ENCODE peak calls at places on chromosomes 11 and 22, in four cellular contexts. One of them, this sample, is unnamed.

GRCh38 chr22:39221999-39222686 is 22.6 kb downstream of the PDGFB start:
- DNase-seq in smooth muscle cell of the brain vasculature: no peak
- DNase-seq in effector memory CD4-positive, alpha-beta T cell: no peak
- DNase-seq in SW480: no peak
- DNase-seq in this sample: no peak

GRCh38 chr11:74992852-74993251 is 4.1 kb downstream of the NEU3 start:
- DNase-seq in SW480: no peak
- DNase-seq in effector memory CD4-positive, alpha-beta T cell: no peak
- DNase-seq in smooth muscle cell of the brain vasculature: no peak
- DNase-seq in this sample: no peak

GRCh38 chr11:124075841-124076571 is 34.9 kb upstream of the OR10G7 start:
- DNase-seq in effector memory CD4-positive, alpha-beta T cell: no peak
- DNase-seq in SW480: peak; percentile 7
- DNase-seq in smooth muscle cell of the brain vasculature: no peak
- DNase-seq in this sample: peak; percentile 9

GRCh38 chr11:67272327-67273259 is 6.3 kb downstream of the GRK2 start:
- DNase-seq in SW480: no peak
- DNase-seq in smooth muscle cell of the brain vasculature: no peak
- DNase-seq in effector memory CD4-positive, alpha-beta T cell: no peak
- DNase-seq in this sample: no peak

GRCh38 chr22:22709719-22710445 is 65.5 kb downstream of the GGTLC2 start:
- DNase-seq in SW480: no peak
- DNase-seq in smooth muscle cell of the brain vasculature: no peak
- DNase-seq in effector memory CD4-positive, alpha-beta T cell: no peak
- DNase-seq in this sample: no peak

GRCh38 chr11:24253237-24253760 is 243.6 kb upstream of the LUZP2 start:
- DNase-seq in effector memory CD4-positive, alpha-beta T cell: no peak
- DNase-seq in SW480: no peak
- DNase-seq in smooth muscle cell of the brain vasculature: no peak
- DNase-seq in this sample: no peak

GRCh38 chr11:22711880-22712279 is 45.5 kb downstream of the GAS2 start:
- DNase-seq in smooth muscle cell of the brain vasculature: no peak
- DNase-seq in SW480: no peak
- DNase-seq in effector memory CD4-positive, alpha-beta T cell: no peak
- DNase-seq in this sample: no peak

GRCh38 chr11:131099746-131100145 is 183.5 kb upstream of the SNX19 start:
- DNase-seq in smooth muscle cell of the brain vasculature: no peak
- DNase-seq in SW480: no peak
- DNase-seq in effector memory CD4-positive, alpha-beta T cell: no peak
- DNase-seq in this sample: no peak

GRCh38 chr11:129694538-129694937 is 121.1 kb upstream of the TMEM45B start:
- DNase-seq in effector memory CD4-positive, alpha-beta T cell: no peak
- DNase-seq in smooth muscle cell of the brain vasculature: no peak
- DNase-seq in SW480: peak; percentile 20
- DNase-seq in this sample: no peak

GRCh38 chr11:31817621-31818493 is 6.7 kb upstream of the PAX6 start:
- DNase-seq in SW480: no peak
- DNase-seq in smooth muscle cell of the brain vasculature: no peak
- DNase-seq in effector memory CD4-positive, alpha-beta T cell: no peak
- DNase-seq in this sample: no peak

GRCh38 chr11:911031-911889 is 650 bp upstream of the CHID1 start:
- DNase-seq in smooth muscle cell of the brain vasculature: no peak
- DNase-seq in effector memory CD4-positive, alpha-beta T cell: no peak
- DNase-seq in SW480: peak; percentile 28
- DNase-seq in this sample: no peak

GRCh38 chr11:2569731-2570210 is 125.0 kb downstream of the KCNQ1 start:
- DNase-seq in smooth muscle cell of the brain vasculature: no peak
- DNase-seq in SW480: no peak
- DNase-seq in effector memory CD4-positive, alpha-beta T cell: no peak
- DNase-seq in this sample: no peak

GRCh38 chr22:24067587-24068376 is 56.7 kb downstream of the CABIN1 start:
- DNase-seq in effector memory CD4-positive, alpha-beta T cell: no peak
- DNase-seq in SW480: no peak
- DNase-seq in smooth muscle cell of the brain vasculature: no peak
- DNase-seq in this sample: no peak

GRCh38 chr11:109326781-109327180 is 95.2 kb upstream of the C11orf87 start:
- DNase-seq in smooth muscle cell of the brain vasculature: no peak
- DNase-seq in effector memory CD4-positive, alpha-beta T cell: no peak
- DNase-seq in SW480: no peak
- DNase-seq in this sample: no peak

GRCh38 chr11:7630002-7630401 is 43.3 kb downstream of the CYB5R2 start:
- DNase-seq in effector memory CD4-positive, alpha-beta T cell: no peak
- DNase-seq in SW480: no peak
- DNase-seq in smooth muscle cell of the brain vasculature: no peak
- DNase-seq in this sample: no peak

GRCh38 chr11:126083829-126084607 is 21.4 kb upstream of the CDON start:
- DNase-seq in smooth muscle cell of the brain vasculature: no peak
- DNase-seq in effector memory CD4-positive, alpha-beta T cell: no peak
- DNase-seq in SW480: no peak
- DNase-seq in this sample: peak; percentile 14

GRCh38 chr22:25668437-25668836 is 73.6 kb upstream of the MYO18B start:
- DNase-seq in effector memory CD4-positive, alpha-beta T cell: no peak
- DNase-seq in SW480: no peak
- DNase-seq in smooth muscle cell of the brain vasculature: no peak
- DNase-seq in this sample: no peak

GRCh38 chr11:110092577-110093406 is at the start of gene ZC3H12C:
- DNase-seq in smooth muscle cell of the brain vasculature: no peak
- DNase-seq in effector memory CD4-positive, alpha-beta T cell: no peak
- DNase-seq in SW480: peak; percentile 91
- DNase-seq in this sample: no peak

GRCh38 chr11:122253541-122254317 is 137.7 kb upstream of the BLID start:
- DNase-seq in smooth muscle cell of the brain vasculature: no peak
- DNase-seq in SW480: no peak
- DNase-seq in effector memory CD4-positive, alpha-beta T cell: no peak
- DNase-seq in this sample: no peak

GRCh38 chr11:86370922-86371614 is 3.6 kb upstream of the CCDC81 start:
- DNase-seq in smooth muscle cell of the brain vasculature: no peak
- DNase-seq in SW480: no peak
- DNase-seq in effector memory CD4-positive, alpha-beta T cell: no peak
- DNase-seq in this sample: no peak

GRCh38 chr11:135027461-135027860 is 615.4 kb upstream of the B3GAT1 start:
- DNase-seq in SW480: peak; percentile 31
- DNase-seq in smooth muscle cell of the brain vasculature: peak; percentile 29
- DNase-seq in effector memory CD4-positive, alpha-beta T cell: no peak
- DNase-seq in this sample: no peak

GRCh38 chr22:37167176-37167980 is 17.7 kb upstream of the IL2RB start:
- DNase-seq in smooth muscle cell of the brain vasculature: no peak
- DNase-seq in SW480: no peak
- DNase-seq in effector memory CD4-positive, alpha-beta T cell: no peak
- DNase-seq in this sample: no peak

GRCh38 chr11:120109531-120109930 is 28.4 kb downstream of the TRIM29 start:
- DNase-seq in effector memory CD4-positive, alpha-beta T cell: no peak
- DNase-seq in SW480: no peak
- DNase-seq in smooth muscle cell of the brain vasculature: no peak
- DNase-seq in this sample: no peak

GRCh38 chr11:85558411-85558810 is 68.7 kb downstream of the DLG2 start:
- DNase-seq in SW480: no peak
- DNase-seq in effector memory CD4-positive, alpha-beta T cell: no peak
- DNase-seq in smooth muscle cell of the brain vasculature: no peak
- DNase-seq in this sample: no peak

GRCh38 chr11:65181569-65182257 is at the start of gene CAPN1:
- DNase-seq in effector memory CD4-positive, alpha-beta T cell: peak; percentile 51
- DNase-seq in SW480: peak; percentile 87
- DNase-seq in smooth muscle cell of the brain vasculature: no peak
- DNase-seq in this sample: peak; percentile 68

GRCh38 chr11:110184466-110184865 is 91.3 kb downstream of the ZC3H12C start:
- DNase-seq in smooth muscle cell of the brain vasculature: no peak
- DNase-seq in SW480: no peak
- DNase-seq in effector memory CD4-positive, alpha-beta T cell: no peak
- DNase-seq in this sample: no peak

GRCh38 chr11:17985517-17985916 is 27.3 kb downstream of the SERGEF start:
- DNase-seq in SW480: no peak
- DNase-seq in effector memory CD4-positive, alpha-beta T cell: no peak
- DNase-seq in smooth muscle cell of the brain vasculature: no peak
- DNase-seq in this sample: no peak